ENCODE peak calls at places on chromosome 15, in seven cellular contexts. C is GM12891; Q is stomach; K is stimulated activated effector memory CD8-positive, alpha-beta T cell treated with anti-CD3 and anti-CD28 coated beads, Interleukin-12 subunit alpha, Interleukin-12 subunit beta, amount 100 ng/mL, for 72 hours; D is stimulated activated CD4-positive, alpha-beta T cell treated with anti-CD3 and anti-CD28 coated beads, Interleukin-2, amount 100 ng/mL, for 24 hours; P is left cardiac atrium; T is iPS-NIHi11. M is an unnamed sample.

GRCh38 chr15:97461212-97461611 is 499.3 kb upstream of the ARRDC4 start:
- DNase-seq in D (no peak), P (no peak), K (no peak), Q (no peak), T (no peak), C (no peak), M (no peak)

GRCh38 chr15:100340721-100341661 is 784 bp downstream of the ADAMTS17 start:
- DNase-seq in C (no peak), P (no peak), K (no peak), T (peak), D (no peak), Q (no peak), M (no peak)

GRCh38 chr15:63699391-63699790 is 102.2 kb downstream of the FBXL22 start:
- DNase-seq in C (no peak), D (no peak), T (no peak), K (no peak), P (no peak), Q (no peak), M (no peak)

GRCh38 chr15:42166225-42166940 is 9.9 kb upstream of the PLA2G4F start:
- DNase-seq in D (no peak), P (no peak), Q (no peak), K (no peak), T (no peak), C (no peak), M (peak)

GRCh38 chr15:28094732-28095521 is 4.2 kb downstream of the OCA2 start:
- DNase-seq in P (peak), Q (peak), C (no peak), T (peak), D (no peak), K (no peak), M (peak)

GRCh38 chr15:65954289-65954741 is 85.0 kb downstream of the RAB11A start:
- DNase-seq in D (no peak), C (no peak), K (no peak), Q (no peak), P (no peak), T (peak), M (no peak)

GRCh38 chr15:74777769-74778598 is 3.9 kb upstream of the CSK start:
- DNase-seq in D (no peak), C (no peak), K (no peak), P (no peak), Q (no peak), T (no peak), M (no peak)

GRCh38 chr15:48505067-48505466 is 140.4 kb downstream of the FBN1 start:
- DNase-seq in P (no peak), D (no peak), T (no peak), K (no peak), C (no peak), Q (no peak), M (no peak)

GRCh38 chr15:77500986-77501385 is 80.3 kb downstream of the HMG20A start:
- DNase-seq in P (no peak), K (no peak), D (no peak), Q (no peak), T (no peak), C (no peak), M (no peak)

GRCh38 chr15:41794081-41794480 is 19.8 kb downstream of the MAPKBP1 start:
- DNase-seq in T (no peak), Q (no peak), K (no peak), P (no peak), C (no peak), D (no peak), M (no peak)

GRCh38 chr15:40847225-40847961 is 3.5 kb downstream of the SPINT1 start:
- DNase-seq in Q (peak), P (peak), K (no peak), T (peak), D (no peak), C (peak), M (no peak)

GRCh38 chr15:67009576-67010569 is 55.5 kb upstream of the SMAD3 start:
- DNase-seq in P (no peak), C (no peak), K (no peak), Q (no peak), T (no peak), D (no peak), M (no peak)

GRCh38 chr15:65323071-65323511 is 18.6 kb downstream of the RNU5B-1 start:
- DNase-seq in K (no peak), P (no peak), C (no peak), T (peak), D (no peak), Q (no peak), M (no peak)

GRCh38 chr15:79157631-79158592 is 67.3 kb upstream of the RASGRF1 start:
- DNase-seq in T (no peak), C (no peak), Q (no peak), D (no peak), P (no peak), K (no peak), M (no peak)

GRCh38 chr15:96079882-96080281 is 250.6 kb upstream of the NR2F2 start:
- DNase-seq in K (no peak), D (no peak), T (no peak), C (no peak), Q (no peak), P (no peak), M (no peak)

GRCh38 chr15:43483306-43484128 is 9.4 kb downstream of the TP53BP1 start:
- DNase-seq in T (no peak), K (no peak), Q (no peak), C (no peak), P (no peak), D (no peak), M (no peak)

GRCh38 chr15:35394416-35394815 is 151.5 kb downstream of the DPH6 start:
- DNase-seq in K (no peak), T (no peak), Q (no peak), P (no peak), D (no peak), C (no peak), M (no peak)

GRCh38 chr15:83747050-83747717 is 93.3 kb downstream of the ADAMTSL3 start:
- DNase-seq in T (peak), P (no peak), C (no peak), K (no peak), Q (no peak), D (no peak), M (peak)

GRCh38 chr15:77634266-77634962 is 1.7 kb upstream of the LINGO1 start:
- DNase-seq in T (peak), C (peak), K (peak), Q (peak), P (peak), D (peak), M (peak)

GRCh38 chr15:33094336-33094735 is 100.2 kb downstream of the FMN1 start:
- DNase-seq in C (no peak), K (no peak), P (no peak), T (no peak), Q (no peak), D (no peak), M (no peak)

GRCh38 chr15:39830166-39830565 is 47.5 kb upstream of the FSIP1 start:
- DNase-seq in Q (no peak), T (no peak), D (no peak), P (no peak), K (no peak), C (no peak), M (no peak)

GRCh38 chr15:35690698-35691116 is 144.7 kb upstream of the DPH6 start:
- DNase-seq in P (peak), T (no peak), Q (no peak), C (no peak), K (no peak), D (no peak), M (no peak)

M was measured in right atrium auricular region.